ENCODE peak calls at places on chromosome 15, in ten cellular contexts. P is activated CD4-positive, alpha-beta T cell treated with anti-CD3 and anti-CD28 coated beads, Interleukin-2, amount 50 U/mL, for 1 hour; M is kidney glomerular epithelial cell; B is COR-L47; A is SJSA1; D is AG04449; K is neural crest cell; X is occipital lobe; T is breast epithelium; I is RWPE1. E is an unnamed sample.

GRCh38 chr15:67070892-67071664 is 5.7 kb downstream of the SMAD3 start:
- DNase-seq in P (no peak), M (no peak), B (no peak), A (no peak), D (no peak), K (no peak), X (no peak), T (no peak), I (no peak), E (no peak)

GRCh38 chr15:85831415-85832113 is 36.8 kb upstream of the KLHL25 start:
- DNase-seq in P (peak), M (no peak), B (peak), A (peak), D (no peak), K (peak), X (peak), T (peak), I (peak), E (peak)

GRCh38 chr15:77907824-77908751 is 169.4 kb downstream of the TBC1D2B start:
- DNase-seq in P (peak), M (peak), B (no peak), A (peak), D (no peak), K (no peak), X (no peak), T (no peak), I (no peak), E (no peak)

GRCh38 chr15:33742807-33743206 is 225.5 kb upstream of the CHRM5 start:
- DNase-seq in P (no peak), M (no peak), B (no peak), A (no peak), D (no peak), K (no peak), X (no peak), T (no peak), I (no peak), E (peak)

GRCh38 chr15:87816811-87817210 is 439.7 kb downstream of the NTRK3 start:
- DNase-seq in P (no peak), M (peak), B (no peak), A (peak), D (peak), K (no peak), X (no peak), T (no peak), I (peak), E (no peak)

GRCh38 chr15:48883699-48884098 is 5.8 kb downstream of the EID1 start:
- DNase-seq in P (no peak), M (no peak), B (no peak), A (no peak), D (no peak), K (no peak), X (no peak), T (no peak), I (no peak), E (no peak)

GRCh38 chr15:101723161-101723873 is 956 bp downstream of the TARS3 start:
- DNase-seq in P (peak), M (peak), B (no peak), A (peak), D (no peak), K (no peak), X (no peak), T (no peak), I (peak), E (peak)

GRCh38 chr15:66619152-66619903 is 53.5 kb upstream of the LCTL start:
- DNase-seq in P (peak), M (peak), B (peak), A (peak), D (no peak), K (peak), X (peak), T (peak), I (peak), E (peak)

E was measured in pons.